ENCODE peak calls at places on chromosomes 5 and 9, in four cellular contexts. A is heart right ventricle, W is heart left ventricle, O is astrocyte. S is an unnamed sample.

GRCh38 chr5:142325677-142326479 is 1.1 kb upstream of the SPRY4 start:
- DNase-seq in A (peak; percentile 70), W (peak; percentile 79), O (peak; percentile 44), S (peak; percentile 76)

GRCh38 chr5:122999947-123000563 is 36.5 kb downstream of the PPIC start:
- DNase-seq in O (peak; percentile 6), W (no peak), A (peak; percentile 6), S (peak; percentile 64)

GRCh38 chr9:90801507-90802289 is at the start of gene SYK:
- DNase-seq in W (peak; percentile 88), O (no peak), A (peak; percentile 11), S (no peak)

GRCh38 chr9:128162215-128163026 is 2.4 kb downstream of the BBLN start:
- DNase-seq in A (peak; percentile 34), O (no peak), W (peak; percentile 75), S (peak; percentile 37)

GRCh38 chr5:97923997-97924396 is 741.0 kb upstream of the RIOK2 start:
- DNase-seq in W (no peak), O (no peak), A (no peak), S (no peak)

GRCh38 chr9:136248951-136249880 is 3.6 kb upstream of the QSOX2 start:
- DNase-seq in W (no peak), A (no peak), O (no peak), S (no peak)

GRCh38 chr5:13780081-13780480 is 164.4 kb downstream of the DNAH5 start:
- DNase-seq in A (no peak), O (no peak), W (no peak), S (no peak)

GRCh38 chr5:6623941-6624340 is 8.9 kb downstream of the NSUN2 start:
- DNase-seq in O (no peak), W (no peak), A (no peak), S (no peak)

GRCh38 chr9:68705636-68706578 is 867 bp downstream of the PIP5K1B start:
- DNase-seq in A (peak; percentile 36), W (peak; percentile 70), O (no peak), S (no peak)

GRCh38 chr9:136252281-136252680 is 6.7 kb upstream of the QSOX2 start:
- DNase-seq in W (no peak), O (no peak), A (no peak), S (no peak)

GRCh38 chr9:123353984-123354591 is 1.9 kb upstream of the CRB2 start:
- DNase-seq in A (peak; percentile 55), O (no peak), W (no peak), S (peak; percentile 74)

GRCh38 chr5:117954341-117954740 is 1034.0 kb downstream of the DTWD2 start:
- DNase-seq in W (no peak), O (no peak), A (no peak), S (no peak)

GRCh38 chr9:108271646-108272349 is 584.0 kb downstream of the ACTL7B start:
- DNase-seq in W (no peak), A (no peak), O (peak; percentile 75), S (no peak)

GRCh38 chr5:147509710-147510651 is at the start of gene DPYSL3:
- DNase-seq in W (peak; percentile 86), A (peak; percentile 70), O (peak; percentile 73), S (peak; percentile 88)

GRCh38 chr9:97419315-97419867 is 7.5 kb downstream of the TDRD7 start:
- DNase-seq in O (peak; percentile 29), A (no peak), W (no peak), S (no peak)

GRCh38 chr9:32427111-32427873 is 42.8 kb downstream of the ACO1 start:
- DNase-seq in W (no peak), A (no peak), O (peak; percentile 29), S (no peak)

GRCh38 chr9:93183106-93183662 is 755 bp upstream of the WNK2 start:
- DNase-seq in A (no peak), O (no peak), W (peak; percentile 9), S (no peak)

GRCh38 chr5:13955896-13956295 is 11.4 kb upstream of the DNAH5 start:
- DNase-seq in A (no peak), W (no peak), O (peak; percentile 26), S (no peak)

GRCh38 chr5:98773464-98774191 is at the start of gene RGMB:
- DNase-seq in A (peak; percentile 99), W (peak; percentile 97), O (peak; percentile 99), S (peak; percentile 94)

GRCh38 chr9:68851657-68852056 is 146.6 kb downstream of the PIP5K1B start:
- DNase-seq in A (no peak), W (no peak), O (no peak), S (no peak)

GRCh38 chr9:111743275-111743674 is 51.5 kb downstream of the SHOC1 start:
- DNase-seq in A (no peak), W (no peak), O (peak; percentile 73), S (no peak)

GRCh38 chr9:37963936-37964739 is 60.2 kb upstream of the SLC25A51 start:
- DNase-seq in W (peak; percentile 55), O (peak; percentile 99), A (no peak), S (peak; percentile 91)

GRCh38 chr9:78695521-78695920 is 398.6 kb downstream of the PSAT1 start:
- DNase-seq in A (no peak), W (no peak), O (no peak), S (no peak)

GRCh38 chr5:169218862-169219261 is 82.1 kb downstream of the SLIT3 start:
- DNase-seq in A (no peak), W (no peak), O (no peak), S (no peak)

GRCh38 chr5:79236364-79236969 is 536 bp downstream of the JMY start:
- DNase-seq in O (peak; percentile 23), A (no peak), W (peak; percentile 67), S (peak; percentile 65)

GRCh38 chr5:154511984-154512383 is 34.0 kb upstream of the HAND1 start:
- DNase-seq in W (no peak), O (no peak), A (no peak), S (no peak)

GRCh38 chr5:155616779-155617392 is 603.3 kb downstream of the KIF4B start:
- DNase-seq in A (peak; percentile 13), W (peak; percentile 65), O (no peak), S (no peak)
- TF ChIP-seq CTCF in A (peak; percentile 30), W (peak; percentile 49), O (peak; percentile 65), S (peak; percentile 20)

DNA sequence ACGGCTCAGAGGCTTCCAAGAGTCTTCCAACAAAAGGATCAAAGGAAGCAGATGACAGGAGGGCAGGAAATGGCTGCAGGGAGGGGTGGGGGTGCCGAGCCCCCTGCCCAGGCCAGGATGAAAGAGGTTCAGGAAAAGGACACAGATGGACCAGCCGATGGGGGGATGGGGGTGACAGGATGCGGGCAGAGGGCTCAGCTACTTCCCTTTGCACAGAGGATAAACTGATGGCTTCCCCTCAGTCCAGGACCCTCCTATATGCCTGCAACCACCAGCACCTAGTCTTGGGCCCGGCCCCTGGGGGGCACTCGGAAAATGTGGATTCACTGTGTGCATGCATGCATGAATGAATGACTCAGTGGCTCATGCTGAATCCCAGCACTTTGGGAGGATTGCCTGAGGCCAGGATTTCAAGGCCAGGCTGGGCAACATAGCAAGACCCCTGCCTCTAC is 148.2 kb downstream of the C9orf50 start:
- DNase-seq in W (no peak), A (no peak), O (no peak), S (no peak)
- H3K4me1 ChIP-seq in W (peaks cover 15% of the 10 kb centered on the region), A (peaks cover 13% of the 10 kb centered on the region), O (peaks cover 23% of the 10 kb centered on the region), S (peaks cover 13% of the 10 kb centered on the region)

GRCh38 chr9:94553029-94553938 is 1.6 kb upstream of the PCAT7 start:
- DNase-seq in W (no peak), A (no peak), O (no peak), S (no peak)
- TF ChIP-seq CTCF in W (no peak), A (no peak), O (no peak), S (no peak)

DNA sequence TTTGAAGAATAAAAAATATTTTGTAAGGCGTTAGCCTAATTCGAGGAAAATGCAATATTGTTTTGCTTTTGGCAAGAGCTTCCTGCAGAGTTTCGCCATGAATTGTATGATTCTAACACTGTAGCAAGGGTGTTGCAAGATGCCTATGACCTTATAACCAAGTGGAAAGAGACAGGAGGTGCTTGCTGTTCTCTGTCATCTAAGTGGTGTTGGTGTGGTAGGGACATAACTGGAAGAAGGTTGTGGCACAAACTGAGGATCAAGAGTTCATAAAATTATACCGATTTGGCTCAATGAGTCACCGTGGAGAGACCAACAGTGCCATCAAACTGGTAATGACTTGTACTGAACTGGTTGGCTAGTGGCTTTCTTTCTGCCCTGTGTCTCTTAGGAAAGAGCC is 6.3 kb downstream of the STC2 start:
- DNase-seq in A (no peak), W (no peak), O (no peak), S (no peak)
- H3K4me1 ChIP-seq in A (peaks cover 78% of the 10 kb centered on the region), W (peaks cover 64% of the 10 kb centered on the region), O (peaks cover 36% of the 10 kb centered on the region), S (peaks cover 13% of the 10 kb centered on the region)

GRCh38 chr9:28073278-28073677 is 500.0 kb upstream of the C9orf72 start:
- DNase-seq in W (no peak), O (peak; percentile 3), A (peak; percentile 14), S (no peak)
- TF ChIP-seq CTCF in W (peak; percentile 31), O (peak; percentile 58), A (no peak), S (peak; percentile 7)

GRCh38 chr5:151682751-151683331 is 3.9 kb downstream of the SPARC start:
- DNase-seq in A (no peak), O (no peak), W (no peak), S (no peak)

GRCh38 chr5:151684690-151685361 is 1.9 kb downstream of the SPARC start:
- DNase-seq in O (peak; percentile 95), A (peak; percentile 79), W (no peak), S (no peak)

GRCh38 chr5:151682240-151682639 is 4.5 kb downstream of the SPARC start:
- DNase-seq in A (no peak), O (no peak), W (no peak), S (no peak)

GRCh38 chr5:151683936-151684586 is 2.7 kb downstream of the SPARC start:
- DNase-seq in O (no peak), A (no peak), W (no peak), S (no peak)

DNA sequence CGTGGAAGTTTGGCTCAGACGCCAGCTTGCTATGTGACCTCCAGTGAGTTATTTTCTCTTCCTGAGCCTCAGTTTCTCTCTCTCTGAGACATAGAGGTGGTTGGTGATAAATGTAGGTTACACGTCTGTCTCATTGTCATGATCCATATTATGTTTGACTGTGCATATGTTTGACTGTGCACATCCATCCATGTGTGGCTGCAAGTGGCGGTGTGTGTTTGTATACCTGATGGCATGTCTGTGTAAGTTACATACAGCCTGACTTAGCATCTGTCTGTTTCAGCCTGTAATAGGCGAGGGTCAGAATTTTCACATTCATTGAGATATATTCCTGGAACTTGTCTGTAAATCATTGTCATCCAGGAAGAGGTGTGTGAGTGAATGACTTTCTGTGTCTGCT is 3.3 kb downstream of the SPARC start:
- DNase-seq in O (no peak), W (no peak), A (no peak), S (no peak)
- H3K4me1 ChIP-seq in O (peaks cover 73% of the 10 kb centered on the region), W (peaks cover 63% of the 10 kb centered on the region), A (peaks cover 79% of the 10 kb centered on the region), S (peaks cover 14% of the 10 kb centered on the region)

GRCh38 chr5:107855171-107855570 is 184.4 kb upstream of the EFNA5 start:
- DNase-seq in O (no peak), W (no peak), A (no peak), S (no peak)
- TF ChIP-seq CTCF in O (no peak), W (no peak), A (no peak), S (no peak)

S was measured in ascending aorta.